ENCODE peak calls at places on chromosomes 3 and 15, in ten cellular contexts. One of them, this sample, is unnamed.
A peak's percentile ranks its signal among the peaks of the same experiment; 100 is the strongest.

GRCh38 chr3:195893516-195893915 is 14.8 kb downstream of the TNK2 start:
- DNase-seq in NB4: no peak
- DNase-seq in upper lobe of right lung: no peak
- DNase-seq in adrenal gland: no peak
- DNase-seq in mucosa of descending colon: no peak
- DNase-seq in skeletal muscle cell: no peak
- DNase-seq in left lung: peak; percentile 53
- DNase-seq in hepatocyte: no peak
- DNase-seq in fibroblast of lung: no peak
- DNase-seq in foreskin fibroblast: no peak
- DNase-seq in this sample: no peak

GRCh38 chr15:30954674-30955073 is 36.8 kb downstream of the MTMR10 start:
- DNase-seq in adrenal gland: no peak
- DNase-seq in NB4: no peak
- DNase-seq in skeletal muscle cell: no peak
- DNase-seq in fibroblast of lung: peak; percentile 16
- DNase-seq in hepatocyte: no peak
- DNase-seq in mucosa of descending colon: no peak
- DNase-seq in left lung: no peak
- DNase-seq in foreskin fibroblast: no peak
- DNase-seq in upper lobe of right lung: no peak
- DNase-seq in this sample: no peak

GRCh38 chr3:9951962-9952805 is at the start of gene PRRT3:
- DNase-seq in upper lobe of right lung: peak; percentile 76
- DNase-seq in mucosa of descending colon: peak; percentile 35
- DNase-seq in foreskin fibroblast: no peak
- DNase-seq in left lung: no peak
- DNase-seq in fibroblast of lung: peak; percentile 45
- DNase-seq in NB4: peak; percentile 39
- DNase-seq in hepatocyte: peak; percentile 55
- DNase-seq in skeletal muscle cell: no peak
- DNase-seq in adrenal gland: peak; percentile 33
- DNase-seq in this sample: no peak

GRCh38 chr15:76165951-76166350 is 106.2 kb downstream of the TMEM266 start:
- DNase-seq in foreskin fibroblast: no peak
- DNase-seq in left lung: peak; percentile 60
- DNase-seq in hepatocyte: no peak
- DNase-seq in adrenal gland: no peak
- DNase-seq in fibroblast of lung: no peak
- DNase-seq in upper lobe of right lung: no peak
- DNase-seq in NB4: no peak
- DNase-seq in mucosa of descending colon: no peak
- DNase-seq in skeletal muscle cell: no peak
- DNase-seq in this sample: no peak

GRCh38 chr3:43268636-43269035 is 17.7 kb upstream of the SNRK start:
- DNase-seq in hepatocyte: no peak
- DNase-seq in upper lobe of right lung: no peak
- DNase-seq in foreskin fibroblast: no peak
- DNase-seq in NB4: no peak
- DNase-seq in adrenal gland: no peak
- DNase-seq in mucosa of descending colon: no peak
- DNase-seq in left lung: no peak
- DNase-seq in fibroblast of lung: no peak
- DNase-seq in skeletal muscle cell: no peak
- DNase-seq in this sample: no peak

GRCh38 chr3:193095366-193095765 is 145.7 kb upstream of the PLAAT1 start:
- DNase-seq in left lung: no peak
- DNase-seq in foreskin fibroblast: no peak
- DNase-seq in skeletal muscle cell: no peak
- DNase-seq in NB4: no peak
- DNase-seq in hepatocyte: no peak
- DNase-seq in upper lobe of right lung: no peak
- DNase-seq in mucosa of descending colon: no peak
- DNase-seq in fibroblast of lung: peak; percentile 44
- DNase-seq in adrenal gland: no peak
- DNase-seq in this sample: no peak

GRCh38 chr3:55487376-55488241 is 503 bp upstream of the WNT5A start:
- DNase-seq in left lung: no peak
- DNase-seq in adrenal gland: no peak
- DNase-seq in mucosa of descending colon: peak; percentile 32
- DNase-seq in NB4: no peak
- DNase-seq in hepatocyte: peak; percentile 57
- DNase-seq in foreskin fibroblast: no peak
- DNase-seq in skeletal muscle cell: no peak
- DNase-seq in fibroblast of lung: peak; percentile 83
- DNase-seq in upper lobe of right lung: peak; percentile 76
- DNase-seq in this sample: no peak

GRCh38 chr3:159796226-159796625 is 192.4 kb upstream of the IL12A start:
- DNase-seq in upper lobe of right lung: no peak
- DNase-seq in left lung: no peak
- DNase-seq in hepatocyte: no peak
- DNase-seq in adrenal gland: no peak
- DNase-seq in skeletal muscle cell: no peak
- DNase-seq in NB4: no peak
- DNase-seq in fibroblast of lung: peak; percentile 50
- DNase-seq in mucosa of descending colon: no peak
- DNase-seq in foreskin fibroblast: no peak
- DNase-seq in this sample: no peak

GRCh38 chr3:139203752-139204151 is 140.1 kb upstream of the MRPS22 start:
- DNase-seq in adrenal gland: no peak
- DNase-seq in left lung: no peak
- DNase-seq in skeletal muscle cell: no peak
- DNase-seq in mucosa of descending colon: no peak
- DNase-seq in fibroblast of lung: no peak
- DNase-seq in hepatocyte: no peak
- DNase-seq in NB4: no peak
- DNase-seq in upper lobe of right lung: no peak
- DNase-seq in foreskin fibroblast: no peak
- DNase-seq in this sample: no peak

GRCh38 chr15:58165661-58166060 is 27.5 kb downstream of the AQP9 start:
- DNase-seq in adrenal gland: peak; percentile 48
- DNase-seq in foreskin fibroblast: no peak
- DNase-seq in NB4: no peak
- DNase-seq in skeletal muscle cell: no peak
- DNase-seq in mucosa of descending colon: peak; percentile 36
- DNase-seq in fibroblast of lung: peak; percentile 17
- DNase-seq in hepatocyte: peak; percentile 61
- DNase-seq in left lung: no peak
- DNase-seq in upper lobe of right lung: no peak
- DNase-seq in this sample: no peak

GRCh38 chr3:35760147-35760546 is 120.8 kb downstream of the ARPP21 start:
- DNase-seq in NB4: no peak
- DNase-seq in mucosa of descending colon: no peak
- DNase-seq in fibroblast of lung: no peak
- DNase-seq in upper lobe of right lung: no peak
- DNase-seq in foreskin fibroblast: no peak
- DNase-seq in adrenal gland: no peak
- DNase-seq in skeletal muscle cell: no peak
- DNase-seq in hepatocyte: no peak
- DNase-seq in left lung: no peak
- DNase-seq in this sample: no peak

GRCh38 chr15:42080585-42081462 is 13.5 kb downstream of the PLA2G4D start:
- DNase-seq in skeletal muscle cell: no peak
- DNase-seq in mucosa of descending colon: no peak
- DNase-seq in fibroblast of lung: peak; percentile 12
- DNase-seq in upper lobe of right lung: no peak
- DNase-seq in hepatocyte: peak; percentile 53
- DNase-seq in adrenal gland: no peak
- DNase-seq in left lung: no peak
- DNase-seq in foreskin fibroblast: no peak
- DNase-seq in NB4: no peak
- DNase-seq in this sample: no peak

DNA sequence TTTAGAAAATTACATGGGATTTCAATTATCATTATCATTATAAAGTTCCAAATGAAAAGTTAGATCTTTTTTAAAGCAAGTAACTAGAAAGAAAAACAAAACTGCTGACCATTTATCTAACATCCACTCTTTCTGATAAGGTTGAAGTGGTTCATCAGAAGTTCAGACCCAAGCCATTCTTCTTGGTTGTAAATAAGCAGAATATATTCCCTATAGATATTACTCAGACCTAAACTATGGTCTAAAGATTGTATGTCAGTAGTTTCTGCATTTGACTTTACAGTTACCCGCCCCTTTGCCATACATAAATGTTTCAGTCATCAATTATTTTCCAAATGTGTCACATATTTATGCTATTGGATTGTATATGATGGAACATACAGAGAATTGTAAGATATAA is 136.7 kb downstream of the PLOD2 start:
- DNase-seq in foreskin fibroblast: no peak
- DNase-seq in upper lobe of right lung: no peak
- DNase-seq in NB4: no peak
- DNase-seq in left lung: no peak
- DNase-seq in adrenal gland: no peak
- DNase-seq in mucosa of descending colon: no peak
- DNase-seq in fibroblast of lung: peak; percentile 35
- DNase-seq in skeletal muscle cell: no peak
- DNase-seq in hepatocyte: no peak
- DNase-seq in this sample: no peak
- H3K4me3 ChIP-seq in foreskin fibroblast: no peak overlapping the region
- H3K4me3 ChIP-seq in upper lobe of right lung: no peak overlapping the region
- H3K4me3 ChIP-seq in NB4: no peak overlapping the region
- H3K4me3 ChIP-seq in left lung: no peak overlapping the region
- H3K4me3 ChIP-seq in adrenal gland: no peak overlapping the region
- H3K4me3 ChIP-seq in mucosa of descending colon: no peak overlapping the region
- H3K4me3 ChIP-seq in fibroblast of lung: no peak overlapping the region
- H3K4me3 ChIP-seq in skeletal muscle cell: no peak overlapping the region
- H3K4me3 ChIP-seq in hepatocyte: no peak overlapping the region
- H3K4me3 ChIP-seq in this sample: no peak overlapping the region

DNA sequence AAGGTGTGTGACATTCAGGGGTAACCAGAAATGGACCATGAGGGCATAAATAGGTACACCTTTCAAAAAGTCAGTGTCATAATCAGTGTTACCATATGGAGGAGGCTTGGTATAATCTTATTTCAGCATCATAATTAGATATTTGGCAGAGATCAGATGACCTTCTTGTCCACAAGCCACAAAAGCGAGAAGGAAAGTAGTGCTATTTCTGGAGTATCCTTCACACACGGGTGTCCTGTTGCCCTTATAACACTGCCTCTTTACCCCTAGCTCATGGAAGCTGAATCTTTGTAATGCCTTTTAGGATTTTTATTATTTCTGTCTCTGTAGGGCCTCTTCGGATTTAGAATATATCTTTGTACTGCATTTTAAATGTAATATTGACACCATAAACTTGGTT is 132.8 kb downstream of the LRIG1 start:
- DNase-seq in NB4: no peak
- DNase-seq in fibroblast of lung: no peak
- DNase-seq in mucosa of descending colon: no peak
- DNase-seq in hepatocyte: no peak
- DNase-seq in foreskin fibroblast: no peak
- DNase-seq in skeletal muscle cell: no peak
- DNase-seq in left lung: no peak
- DNase-seq in adrenal gland: no peak
- DNase-seq in upper lobe of right lung: no peak
- DNase-seq in this sample: no peak
- H3K4me3 ChIP-seq in NB4: no peak overlapping the region
- H3K4me3 ChIP-seq in fibroblast of lung: no peak overlapping the region
- H3K4me3 ChIP-seq in mucosa of descending colon: no peak overlapping the region
- H3K4me3 ChIP-seq in hepatocyte: no peak overlapping the region
- H3K4me3 ChIP-seq in foreskin fibroblast: no peak overlapping the region
- H3K4me3 ChIP-seq in skeletal muscle cell: no peak overlapping the region
- H3K4me3 ChIP-seq in left lung: no peak overlapping the region
- H3K4me3 ChIP-seq in adrenal gland: no peak overlapping the region
- H3K4me3 ChIP-seq in upper lobe of right lung: no peak overlapping the region
- H3K4me3 ChIP-seq in this sample: no peak overlapping the region

GRCh38 chr15:67834593-67835348 is 5.1 kb downstream of the RNU6-1 start:
- DNase-seq in foreskin fibroblast: no peak
- DNase-seq in mucosa of descending colon: no peak
- DNase-seq in hepatocyte: no peak
- DNase-seq in fibroblast of lung: no peak
- DNase-seq in NB4: no peak
- DNase-seq in upper lobe of right lung: no peak
- DNase-seq in left lung: peak; percentile 83
- DNase-seq in adrenal gland: no peak
- DNase-seq in skeletal muscle cell: no peak
- DNase-seq in this sample: peak; percentile 70

GRCh38 chr15:67832965-67833503 is 6.8 kb downstream of the RNU6-1 start:
- DNase-seq in fibroblast of lung: no peak
- DNase-seq in skeletal muscle cell: no peak
- DNase-seq in mucosa of descending colon: peak; percentile 32
- DNase-seq in foreskin fibroblast: no peak
- DNase-seq in adrenal gland: no peak
- DNase-seq in left lung: no peak
- DNase-seq in upper lobe of right lung: no peak
- DNase-seq in hepatocyte: no peak
- DNase-seq in NB4: no peak
- DNase-seq in this sample: no peak

GRCh38 chr15:67832031-67832551 is 6.8 kb downstream of the SKOR1 start:
- DNase-seq in foreskin fibroblast: no peak
- DNase-seq in adrenal gland: no peak
- DNase-seq in upper lobe of right lung: peak; percentile 43
- DNase-seq in fibroblast of lung: no peak
- DNase-seq in mucosa of descending colon: peak; percentile 38
- DNase-seq in hepatocyte: no peak
- DNase-seq in skeletal muscle cell: no peak
- DNase-seq in NB4: peak; percentile 59
- DNase-seq in left lung: no peak
- DNase-seq in this sample: no peak

GRCh38 chr15:67834249-67834592 is 5.6 kb downstream of the RNU6-1 start:
- DNase-seq in fibroblast of lung: no peak
- DNase-seq in upper lobe of right lung: no peak
- DNase-seq in mucosa of descending colon: no peak
- DNase-seq in foreskin fibroblast: no peak
- DNase-seq in adrenal gland: no peak
- DNase-seq in skeletal muscle cell: no peak
- DNase-seq in left lung: no peak
- DNase-seq in hepatocyte: no peak
- DNase-seq in NB4: no peak
- DNase-seq in this sample: no peak

GRCh38 chr15:67833504-67834248 is 6.2 kb downstream of the RNU6-1 start:
- DNase-seq in hepatocyte: peak; percentile 69
- DNase-seq in fibroblast of lung: no peak
- DNase-seq in mucosa of descending colon: peak; percentile 51
- DNase-seq in adrenal gland: no peak
- DNase-seq in foreskin fibroblast: no peak
- DNase-seq in skeletal muscle cell: no peak
- DNase-seq in NB4: peak; percentile 84
- DNase-seq in upper lobe of right lung: no peak
- DNase-seq in left lung: peak; percentile 81
- DNase-seq in this sample: no peak
- H3K4me3 ChIP-seq in hepatocyte: peak overlapping the region; percentile 0
- H3K4me3 ChIP-seq in fibroblast of lung: peak overlapping the region; percentile 16
- H3K4me3 ChIP-seq in mucosa of descending colon: no peak overlapping the region
- H3K4me3 ChIP-seq in adrenal gland: no peak overlapping the region
- H3K4me3 ChIP-seq in foreskin fibroblast: peak overlapping the region; percentile 29
- H3K4me3 ChIP-seq in skeletal muscle cell: peak overlapping the region; percentile 27
- H3K4me3 ChIP-seq in NB4: peak overlapping the region; percentile 36
- H3K4me3 ChIP-seq in upper lobe of right lung: peak overlapping the region; percentile 45
- H3K4me3 ChIP-seq in left lung: no peak overlapping the region
- H3K4me3 ChIP-seq in this sample: peak overlapping the region; percentile 51

DNA sequence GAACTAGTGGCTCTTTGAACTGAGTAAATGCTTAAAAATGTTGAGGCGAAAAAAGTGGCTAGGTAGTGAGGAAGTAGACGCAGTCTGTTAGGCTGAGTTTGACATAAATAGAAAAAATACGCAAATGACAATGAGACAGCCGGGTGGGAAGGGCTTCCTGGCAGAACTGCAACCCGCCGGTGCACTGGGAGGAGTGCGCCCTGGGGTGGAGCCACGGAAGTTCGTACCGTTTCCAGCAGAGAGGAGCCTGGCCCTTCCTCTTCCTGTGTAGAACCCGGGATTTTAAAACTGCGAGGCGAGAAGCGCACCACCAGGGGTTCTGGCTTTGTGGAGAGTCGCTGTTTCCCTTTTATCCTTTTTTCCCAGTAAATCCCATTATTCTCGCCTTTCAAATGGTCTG is 602.6 kb downstream of the PYDC2 start:
- DNase-seq in foreskin fibroblast: no peak
- DNase-seq in mucosa of descending colon: peak; percentile 9
- DNase-seq in hepatocyte: peak; percentile 11
- DNase-seq in NB4: no peak
- DNase-seq in upper lobe of right lung: no peak
- DNase-seq in adrenal gland: no peak
- DNase-seq in skeletal muscle cell: no peak
- DNase-seq in fibroblast of lung: peak; percentile 76
- DNase-seq in left lung: peak; percentile 41
- DNase-seq in this sample: no peak
- H3K4me3 ChIP-seq in foreskin fibroblast: no peak overlapping the region
- H3K4me3 ChIP-seq in mucosa of descending colon: no peak overlapping the region
- H3K4me3 ChIP-seq in hepatocyte: no peak overlapping the region
- H3K4me3 ChIP-seq in NB4: no peak overlapping the region
- H3K4me3 ChIP-seq in upper lobe of right lung: no peak overlapping the region
- H3K4me3 ChIP-seq in adrenal gland: no peak overlapping the region
- H3K4me3 ChIP-seq in skeletal muscle cell: no peak overlapping the region
- H3K4me3 ChIP-seq in fibroblast of lung: no peak overlapping the region
- H3K4me3 ChIP-seq in left lung: no peak overlapping the region
- H3K4me3 ChIP-seq in this sample: no peak overlapping the region